ENCODE peak calls at places on chromosomes 7 and 10, in five cellular contexts. R is breast epithelium; J is body of pancreas; Q is astrocyte of the spinal cord; H is CD8-positive, alpha-beta T cell. S is an unnamed sample.

GRCh38 chr10:78811174-78811573 is 257.6 kb upstream of the ZMIZ1 start:
- DNase-seq in R (no peak), J (no peak), Q (no peak), H (no peak), S (no peak)

GRCh38 chr7:139389774-139390173 is 30.1 kb downstream of the LUC7L2 start:
- DNase-seq in R (no peak), J (no peak), Q (no peak), H (no peak), S (no peak)

GRCh38 chr10:98259606-98260319 is 8.2 kb downstream of the LOXL4 start:
- DNase-seq in R (no peak), J (no peak), Q (no peak), H (no peak), S (peak)

GRCh38 chr7:137838706-137839315 is 8.0 kb downstream of the DGKI start:
- DNase-seq in R (no peak), J (no peak), Q (no peak), H (no peak), S (no peak)

GRCh38 chr10:128047337-128047736 is 78.9 kb downstream of the MKI67 start:
- DNase-seq in R (peak), J (peak), Q (no peak), H (peak), S (no peak)

GRCh38 chr7:106112972-106113421 is 885 bp upstream of the SYPL1 start:
- DNase-seq in R (no peak), J (no peak), Q (no peak), H (no peak), S (no peak)

GRCh38 chr7:108124820-108125219 is 5.3 kb downstream of the LAMB4 start:
- DNase-seq in R (no peak), J (no peak), Q (no peak), H (no peak), S (no peak)

GRCh38 chr7:47228386-47229014 is 353.4 kb downstream of the TNS3 start:
- DNase-seq in R (no peak), J (no peak), Q (no peak), H (no peak), S (no peak)

GRCh38 chr10:28839600-28840007 is 162.3 kb downstream of the BAMBI start:
- DNase-seq in R (no peak), J (peak), Q (peak), H (no peak), S (no peak)

GRCh38 chr10:60911216-60911615 is 32.8 kb downstream of the RHOBTB1 start:
- DNase-seq in R (no peak), J (no peak), Q (no peak), H (no peak), S (no peak)
- H3K4me3 ChIP-seq in R (no peak), J (no peak), Q (no peak), H (no peak), S (no peak)

GRCh38 chr10:119657725-119658124 is 6.5 kb downstream of the BAG3 start:
- DNase-seq in R (no peak), J (no peak), Q (no peak), H (no peak), S (no peak)

GRCh38 chr10:119656760-119657159 is 5.6 kb downstream of the BAG3 start:
- DNase-seq in R (no peak), J (no peak), Q (no peak), H (no peak), S (no peak)

GRCh38 chr10:119658274-119658673 is 7.1 kb downstream of the BAG3 start:
- DNase-seq in R (peak), J (peak), Q (peak), H (no peak), S (no peak)

GRCh38 chr10:119663866-119664698 is 12.9 kb downstream of the BAG3 start:
- DNase-seq in R (no peak), J (no peak), Q (no peak), H (no peak), S (no peak)

DNA sequence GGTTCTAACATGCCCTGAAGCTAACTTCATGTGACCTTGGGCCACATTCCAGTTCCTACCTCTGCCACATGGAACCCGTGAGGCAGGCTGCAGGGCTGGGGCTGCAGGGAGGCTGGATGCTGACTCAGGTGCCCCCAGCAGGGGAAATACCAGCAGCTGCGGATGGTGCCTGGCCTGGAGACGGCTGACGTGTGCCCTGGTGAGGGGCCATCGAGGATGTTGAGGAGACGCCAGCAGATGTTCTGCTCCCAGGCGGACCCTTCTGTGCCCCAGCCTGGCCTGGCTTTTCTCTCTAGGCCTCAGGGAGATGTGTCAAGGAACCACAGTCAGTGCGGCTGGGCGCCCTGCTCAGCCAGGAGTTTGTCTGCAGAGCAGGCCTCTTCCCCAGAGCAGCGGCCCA is 8.8 kb downstream of the BAG3 start:
- DNase-seq in R (no peak), J (peak), Q (no peak), H (no peak), S (no peak)
- TF ChIP-seq CTCF in R (no peak), J (no peak), Q (no peak), H (no peak), S (no peak)

GRCh38 chr7:157000047-157000726 is 10.3 kb downstream of the MNX1 start:
- DNase-seq in R (no peak), J (peak), Q (no peak), H (no peak), S (no peak)
- H3K4me3 ChIP-seq in R (peak), J (peak), Q (peak), H (no peak), S (peak)

GRCh38 chr10:100825946-100826660 is 80.7 kb downstream of the PAX2 start:
- DNase-seq in R (no peak), J (no peak), Q (no peak), H (no peak), S (no peak)

GRCh38 chr10:100827819-100828743 is 82.7 kb downstream of the PAX2 start:
- DNase-seq in R (peak), J (peak), Q (no peak), H (no peak), S (no peak)

GRCh38 chr10:100826661-100826982 is 81.2 kb downstream of the PAX2 start:
- DNase-seq in R (no peak), J (no peak), Q (no peak), H (no peak), S (no peak)

GRCh38 chr10:100828744-100829102 is 83.3 kb downstream of the PAX2 start:
- DNase-seq in R (no peak), J (peak), Q (no peak), H (no peak), S (no peak)

GRCh38 chr10:100826983-100827818 is 81.8 kb downstream of the PAX2 start:
- DNase-seq in R (no peak), J (peak), Q (no peak), H (no peak), S (no peak)
- TF ChIP-seq CTCF in R (no peak), J (peak), Q (peak), H (no peak), S (no peak)